ENCODE peak calls at places on chromosomes 6 and 20, in eight cellular contexts. W is PC-3, Q is SK-N-SH, O is HCT116, G is GM23338, E is MM.1S, S is neural progenitor cell, R is OCI-LY7. X is an unnamed sample.

GRCh38 chr6:137715589-137716045 is 151.4 kb upstream of the TNFAIP3 start:
- DNase-seq in Q (no peak), R (no peak), E (no peak), S (no peak), O (no peak), W (no peak), G (no peak), X (peak)

GRCh38 chr6:78810146-78810545 is 57.2 kb upstream of the IRAK1BP1 start:
- DNase-seq in W (peak), G (peak), O (peak), R (no peak), Q (peak), S (peak), E (peak), X (peak)

GRCh38 chr20:34096699-34097420 is 15.2 kb downstream of the EIF2S2 start:
- DNase-seq in S (no peak), W (no peak), G (no peak), Q (no peak), E (no peak), R (no peak), O (no peak), X (no peak)

GRCh38 chr6:163516908-163517307 is 102.4 kb downstream of the QKI start:
- DNase-seq in S (no peak), O (no peak), W (no peak), Q (no peak), R (no peak), E (no peak), G (no peak), X (no peak)

GRCh38 chr20:973785-974194 is 28.3 kb downstream of the RSPO4 start:
- DNase-seq in S (peak), W (peak), O (peak), Q (peak), G (peak), R (peak), E (peak), X (peak)

GRCh38 chr6:3297909-3298308 is 39.2 kb downstream of the PSMG4 start:
- DNase-seq in E (no peak), O (no peak), S (no peak), Q (no peak), R (no peak), W (no peak), G (no peak), X (no peak)

GRCh38 chr6:100665041-100665380 is 200.3 kb upstream of the SIM1 start:
- DNase-seq in W (no peak), O (no peak), Q (no peak), S (no peak), G (peak), R (no peak), E (peak), X (no peak)

GRCh38 chr20:45359406-45360148 is 3.4 kb upstream of the SYS1 start:
- DNase-seq in Q (no peak), W (no peak), S (peak), E (no peak), O (no peak), G (no peak), R (no peak), X (peak)

GRCh38 chr6:56727097-56727845 is 84.6 kb upstream of the DST start:
- DNase-seq in E (no peak), Q (no peak), G (peak), W (no peak), R (no peak), S (no peak), O (no peak), X (peak)

GRCh38 chr20:35008411-35009342 is 53.0 kb downstream of the MYH7B start:
- DNase-seq in Q (no peak), O (no peak), R (no peak), W (no peak), S (no peak), E (no peak), G (no peak), X (peak)

GRCh38 chr6:24902782-24903181 is 33.0 kb downstream of the RIPOR2 start:
- DNase-seq in R (no peak), E (no peak), O (peak), W (peak), S (no peak), G (no peak), Q (no peak), X (peak)

GRCh38 chr20:1313236-1313964 is 15.5 kb downstream of the SDCBP2 start:
- DNase-seq in O (peak), Q (peak), W (peak), R (peak), S (peak), G (peak), E (peak), X (peak)

GRCh38 chr6:151068761-151069312 is 170.9 kb upstream of the AKAP12 start:
- DNase-seq in O (no peak), Q (no peak), E (no peak), S (no peak), R (no peak), W (peak), G (no peak), X (peak)

GRCh38 chr6:111326563-111326962 is 156.5 kb downstream of the REV3L start:
- DNase-seq in S (no peak), Q (no peak), W (no peak), R (no peak), O (no peak), E (no peak), G (no peak), X (no peak)

GRCh38 chr6:161631676-161632194 is 357.9 kb upstream of the AGPAT4 start:
- DNase-seq in O (no peak), Q (peak), W (no peak), S (no peak), R (no peak), G (no peak), E (no peak), X (peak)

GRCh38 chr20:5945963-5946362 is 4.4 kb downstream of the TRMT6 start:
- DNase-seq in O (no peak), R (no peak), G (no peak), S (no peak), W (peak), Q (no peak), E (no peak), X (peak)

GRCh38 chr6:143232849-143233248 is 172.2 kb downstream of the AIG1 start:
- DNase-seq in W (peak), Q (peak), E (no peak), O (peak), G (peak), S (peak), R (peak), X (peak)

GRCh38 chr6:63637865-63638445 is 2.4 kb downstream of the PHF3 start:
- DNase-seq in O (no peak), E (no peak), G (no peak), W (peak), Q (no peak), S (no peak), R (no peak), X (peak)

GRCh38 chr20:51402201-51402600 is 140.3 kb downstream of the NFATC2 start:
- DNase-seq in Q (no peak), G (no peak), W (no peak), R (peak), S (no peak), E (peak), O (no peak), X (no peak)

GRCh38 chr6:35016417-35017221 is 124.5 kb downstream of the TCP11 start:
- DNase-seq in S (no peak), W (no peak), G (no peak), Q (no peak), E (no peak), R (no peak), O (no peak), X (peak)

GRCh38 chr6:38413097-38413800 is 226.5 kb downstream of the BTBD9 start:
- DNase-seq in R (no peak), E (no peak), O (no peak), S (no peak), G (no peak), W (no peak), Q (no peak), X (peak)

GRCh38 chr20:11891827-11892521 is 25.7 kb upstream of the BTBD3 start:
- DNase-seq in E (peak), S (peak), W (peak), O (peak), G (peak), Q (peak), R (no peak), X (peak)

GRCh38 chr6:50826803-50827202 is 8.1 kb downstream of the TFAP2B start:
- DNase-seq in S (peak), Q (no peak), W (no peak), E (no peak), G (no peak), R (no peak), O (no peak), X (no peak)

GRCh38 chr6:75467906-75468460 is 25.6 kb downstream of the FILIP1 start:
- DNase-seq in O (no peak), W (no peak), E (no peak), G (peak), S (peak), Q (no peak), R (no peak), X (no peak)

GRCh38 chr6:90168693-90169131 is 127.9 kb downstream of the BACH2 start:
- DNase-seq in W (peak), O (no peak), R (no peak), G (no peak), E (no peak), Q (no peak), S (no peak), X (peak)

GRCh38 chr6:49913656-49914055 is 47.3 kb upstream of the CRISP1 start:
- DNase-seq in W (peak), G (peak), Q (no peak), E (no peak), R (no peak), O (no peak), S (no peak), X (no peak)

GRCh38 chr6:163387317-163387716 is 27.2 kb upstream of the QKI start:
- DNase-seq in R (no peak), E (no peak), G (no peak), W (no peak), S (no peak), Q (no peak), O (no peak), X (no peak)

GRCh38 chr6:56238352-56238751 is 9.0 kb downstream of the COL21A1 start:
- DNase-seq in E (no peak), W (no peak), R (no peak), O (no peak), G (no peak), Q (no peak), S (no peak), X (no peak)

GRCh38 chr6:115838763-115839401 is 221.8 kb downstream of the FRK start:
- DNase-seq in Q (peak), E (peak), G (peak), O (peak), R (peak), W (peak), S (peak), X (peak)

GRCh38 chr20:33163856-33164762 is 3.9 kb upstream of the BPIFA2 start:
- DNase-seq in W (no peak), G (no peak), R (no peak), O (no peak), E (no peak), Q (no peak), S (no peak), X (no peak)

GRCh38 chr6:44166591-44167184 is 8.1 kb downstream of the CAPN11 start:
- DNase-seq in R (no peak), O (no peak), E (no peak), G (peak), W (no peak), S (peak), Q (no peak), X (no peak)

GRCh38 chr6:157985378-157986155 is 3.9 kb downstream of the SYNJ2 start:
- DNase-seq in S (no peak), R (no peak), G (peak), O (no peak), W (no peak), Q (no peak), E (no peak), X (no peak)

GRCh38 chr20:41696428-41696827 is 78.3 kb upstream of the CHD6 start:
- DNase-seq in W (no peak), R (no peak), S (no peak), G (no peak), O (no peak), E (no peak), Q (no peak), X (peak)

GRCh38 chr6:155541976-155542375 is 86.3 kb upstream of the NOX3 start:
- DNase-seq in S (no peak), W (no peak), O (no peak), E (no peak), G (no peak), Q (no peak), R (no peak), X (no peak)

GRCh38 chr20:38790210-38791053 is 15.1 kb upstream of the PPP1R16B start:
- DNase-seq in R (peak), E (no peak), O (peak), G (peak), W (peak), Q (peak), S (peak), X (peak)

GRCh38 chr6:69887714-69888345 is 21.5 kb downstream of the COL19A1 start:
- DNase-seq in W (no peak), O (no peak), R (no peak), Q (no peak), G (no peak), E (no peak), S (no peak), X (no peak)

GRCh38 chr6:169968541-169969270 is 217.3 kb downstream of the ERMARD start:
- DNase-seq in G (no peak), E (no peak), Q (peak), W (peak), O (no peak), R (no peak), S (no peak), X (no peak)
- TF ChIP-seq EZH2phosphoT487 in G (no peak), E (no peak), Q (no peak), W (no peak), O (no peak), R (no peak), S (no peak), X (no peak)

GRCh38 chr6:119978274-119978889 is 628.8 kb upstream of the MAN1A1 start:
- DNase-seq in E (peak), R (peak), W (peak), O (no peak), Q (peak), S (peak), G (peak), X (peak)

GRCh38 chr6:119980802-119981201 is 631.2 kb upstream of the MAN1A1 start:
- DNase-seq in R (no peak), W (no peak), E (no peak), S (no peak), O (no peak), G (no peak), Q (no peak), X (no peak)

GRCh38 chr6:119974430-119975159 is 625.0 kb upstream of the MAN1A1 start:
- DNase-seq in E (no peak), G (no peak), Q (no peak), R (no peak), O (no peak), S (no peak), W (no peak), X (no peak)

DNA sequence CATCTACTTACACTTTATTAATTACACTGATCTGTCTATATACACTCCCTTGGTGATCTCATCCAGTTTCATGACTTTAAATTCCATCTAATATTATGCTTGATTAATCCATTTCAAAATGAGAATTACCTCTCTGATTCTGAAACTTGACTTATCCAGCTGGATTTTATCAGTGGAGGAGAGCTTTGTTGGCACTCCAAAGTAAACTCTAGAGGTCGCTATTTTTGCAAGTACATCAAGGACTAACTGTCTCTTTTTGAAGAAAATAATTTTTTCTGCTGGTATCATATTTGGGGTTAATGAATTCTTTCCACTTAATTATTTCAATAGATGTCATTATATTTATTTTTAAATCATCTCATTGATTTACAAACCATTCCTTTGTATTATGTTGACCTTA is 630.3 kb upstream of the MAN1A1 start:
- DNase-seq in O (peak), Q (no peak), R (peak), E (peak), W (peak), G (peak), S (peak), X (peak)
- TF ChIP-seq EZH2phosphoT487 in O (no peak), Q (no peak), R (no peak), E (no peak), W (no peak), G (no peak), S (no peak), X (no peak)

GRCh38 chr6:31952140-31952805 is 6.4 kb downstream of the CFB start:
- DNase-seq in R (peak), W (peak), E (no peak), O (no peak), Q (peak), S (peak), G (peak), X (peak)
- TF ChIP-seq EZH2phosphoT487 in R (no peak), W (no peak), E (no peak), O (no peak), Q (no peak), S (no peak), G (no peak), X (no peak)

GRCh38 chr6:108501559-108501958 is 59.2 kb upstream of the FOXO3 start:
- DNase-seq in R (no peak), G (no peak), O (no peak), Q (no peak), E (no peak), S (no peak), W (peak), X (peak)
- TF ChIP-seq EZH2phosphoT487 in R (no peak), G (no peak), O (no peak), Q (no peak), E (no peak), S (no peak), W (no peak), X (no peak)

GRCh38 chr6:159934181-159934580 is 34.7 kb upstream of the IGF2R start:
- DNase-seq in Q (no peak), E (no peak), G (no peak), R (no peak), W (no peak), S (no peak), O (no peak), X (peak)
- TF ChIP-seq EZH2phosphoT487 in Q (no peak), E (no peak), G (no peak), R (no peak), W (no peak), S (no peak), O (no peak), X (no peak)

GRCh38 chr6:18503588-18504231 is 116.6 kb downstream of the RNF144B start:
- DNase-seq in R (peak), G (peak), Q (peak), W (peak), E (peak), O (peak), S (peak), X (peak)
- TF ChIP-seq EZH2phosphoT487 in R (no peak), G (no peak), Q (no peak), W (no peak), E (no peak), O (no peak), S (no peak), X (no peak)

GRCh38 chr6:11589261-11589660 is 51.7 kb downstream of the TMEM170B start:
- DNase-seq in Q (no peak), R (no peak), S (no peak), E (no peak), W (no peak), O (no peak), G (no peak), X (no peak)

GRCh38 chr6:11584264-11584663 is 46.7 kb downstream of the TMEM170B start:
- DNase-seq in W (no peak), O (no peak), S (no peak), Q (no peak), R (no peak), E (no peak), G (no peak), X (no peak)

GRCh38 chr6:11586117-11586516 is 48.6 kb downstream of the TMEM170B start:
- DNase-seq in R (no peak), G (no peak), S (no peak), E (no peak), Q (no peak), O (no peak), W (peak), X (no peak)

GRCh38 chr6:11586574-11586973 is 49.0 kb downstream of the TMEM170B start:
- DNase-seq in E (no peak), S (peak), G (peak), R (no peak), O (no peak), Q (no peak), W (peak), X (peak)

GRCh38 chr6:11585426-11586016 is 48.0 kb downstream of the TMEM170B start:
- DNase-seq in O (peak), S (peak), E (peak), W (peak), Q (peak), R (peak), G (peak), X (peak)
- TF ChIP-seq EZH2phosphoT487 in O (no peak), S (no peak), E (no peak), W (no peak), Q (no peak), R (no peak), G (no peak), X (no peak)

GRCh38 chr20:22387452-22387851 is 196.9 kb downstream of the FOXA2 start:
- DNase-seq in R (no peak), E (no peak), W (peak), Q (no peak), S (no peak), G (no peak), O (no peak), X (no peak)
- TF ChIP-seq EZH2phosphoT487 in R (no peak), E (no peak), W (no peak), Q (no peak), S (no peak), G (no peak), O (no peak), X (no peak)